ENCODE peak calls at places on chromosomes 16 and 17, in seven cellular contexts. G, N, Q, I, M, Y and V are unnamed samples.

GRCh38 chr16:35391328-35391727 is 1931.9 kb downstream of the TP53TG3F start:
- DNase-seq in G (no peak), N (peak; percentile 52), Q (no peak), I (no peak), M (peak; percentile 43), Y (peak; percentile 64), V (peak; percentile 38)

GRCh38 chr17:70423562-70423961 is 254.2 kb downstream of the KCNJ2 start:
- DNase-seq in G (no peak), N (no peak), Q (no peak), I (no peak), M (no peak), Y (no peak), V (no peak)

GRCh38 chr17:65527857-65528591 is 33.4 kb downstream of the AXIN2 start:
- DNase-seq in G (no peak), N (no peak), Q (peak; percentile 59), I (no peak), M (peak; percentile 72), Y (no peak), V (no peak)

GRCh38 chr16:57514891-57515600 is 21.3 kb downstream of the CCDC102A start:
- DNase-seq in G (no peak), N (no peak), Q (no peak), I (no peak), M (no peak), Y (no peak), V (peak; percentile 35)

GRCh38 chr17:38871247-38871991 is 1.6 kb downstream of the LASP1 start:
- DNase-seq in G (peak; percentile 91), N (no peak), Q (no peak), I (peak; percentile 76), M (peak; percentile 98), Y (peak; percentile 97), V (peak; percentile 93)

GRCh38 chr17:32142857-32143524 is 689 bp downstream of the RHOT1 start:
- DNase-seq in G (peak; percentile 68), N (peak; percentile 81), Q (no peak), I (peak; percentile 88), M (peak; percentile 49), Y (peak; percentile 97), V (no peak)

GRCh38 chr16:85291302-85292148 is 179.3 kb upstream of the CIBAR2 start:
- DNase-seq in G (peak; percentile 68), N (no peak), Q (no peak), I (peak; percentile 66), M (peak; percentile 93), Y (peak; percentile 81), V (peak; percentile 89)

GRCh38 chr17:74145756-74146155 is 57.7 kb upstream of the RPL38 start:
- DNase-seq in G (no peak), N (no peak), Q (peak; percentile 24), I (no peak), M (no peak), Y (no peak), V (no peak)

GRCh38 chr17:50153650-50154575 is 3.4 kb upstream of the PPP1R9B start:
- DNase-seq in G (no peak), N (no peak), Q (no peak), I (peak; percentile 61), M (no peak), Y (peak; percentile 92), V (no peak)

GRCh38 chr16:87582221-87582965 is 19.9 kb upstream of the JPH3 start:
- DNase-seq in G (peak; percentile 21), N (no peak), Q (no peak), I (no peak), M (no peak), Y (peak; percentile 21), V (no peak)

GRCh38 chr16:66416981-66417700 is 10.0 kb upstream of the BEAN1 start:
- DNase-seq in G (no peak), N (no peak), Q (no peak), I (no peak), M (no peak), Y (no peak), V (no peak)

GRCh38 chr17:63405741-63406261 is 40.3 kb downstream of the CYB561 start:
- DNase-seq in G (no peak), N (no peak), Q (no peak), I (no peak), M (peak; percentile 67), Y (peak; percentile 73), V (no peak)

GRCh38 chr16:2370725-2371124 is 30.2 kb upstream of the ABCA3 start:
- DNase-seq in G (no peak), N (no peak), Q (no peak), I (no peak), M (no peak), Y (no peak), V (no peak)

GRCh38 chr16:83769397-83770008 is 38.3 kb upstream of the HSBP1 start:
- DNase-seq in G (no peak), N (no peak), Q (no peak), I (no peak), M (no peak), Y (no peak), V (no peak)

DNA sequence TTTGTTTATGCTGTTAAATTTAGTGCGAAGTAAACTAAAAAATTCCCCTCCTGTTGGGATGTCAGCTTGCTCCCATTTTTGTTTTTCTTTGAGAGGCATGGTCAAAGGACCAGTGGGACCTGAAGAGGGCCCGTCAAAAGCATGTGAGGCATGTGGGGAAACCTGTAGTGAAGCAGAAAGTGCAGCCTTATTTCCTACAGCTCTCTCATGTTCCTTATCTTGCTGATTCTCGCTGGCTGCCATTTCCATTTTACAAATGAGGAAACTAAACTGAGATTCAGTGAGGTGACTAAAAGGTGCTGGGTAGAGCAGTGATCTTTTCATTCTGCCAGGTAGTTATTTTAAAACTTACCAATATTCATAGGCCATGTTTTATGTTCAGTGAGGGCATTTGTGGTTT is 27.1 kb downstream of the EPN2 start:
- DNase-seq in G (no peak), N (no peak), Q (no peak), I (no peak), M (no peak), Y (no peak), V (no peak)
- TF ChIP-seq EP300 in G (no peak), N (no peak), Q (no peak), I (no peak), M (no peak), Y (no peak), V (no peak)

GRCh38 chr17:75878174-75878998 is at the start of gene TRIM47:
- DNase-seq in G (peak; percentile 78), N (peak; percentile 71), Q (no peak), I (peak; percentile 68), M (peak; percentile 83), Y (peak; percentile 73), V (peak; percentile 94)
- TF ChIP-seq CTCF in G (peak; percentile 33), N (no peak), Q (no peak), I (no peak), M (no peak), Y (no peak), V (no peak)

DNA sequence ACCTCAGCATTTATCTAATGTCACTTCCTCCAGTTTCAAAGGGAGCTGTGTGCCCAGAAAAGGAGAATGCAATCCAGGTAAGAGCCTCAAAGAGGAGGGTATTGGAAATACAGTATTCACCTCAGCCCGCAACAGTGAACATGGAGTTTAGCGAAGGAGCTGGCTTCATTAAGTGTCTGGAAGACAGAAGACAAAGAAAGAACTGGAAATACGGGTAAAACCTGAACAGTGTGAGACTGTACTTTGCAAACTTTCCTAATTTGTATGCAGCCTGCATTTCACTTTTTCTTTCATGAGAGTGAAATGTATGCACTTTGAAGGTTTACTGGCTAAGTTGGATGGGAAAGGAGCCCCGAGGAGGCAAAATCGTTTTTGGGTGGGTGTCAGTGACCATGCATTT is 478.4 kb downstream of the HS3ST3B1 start:
- DNase-seq in G (no peak), N (no peak), Q (no peak), I (no peak), M (no peak), Y (no peak), V (no peak)
- TF ChIP-seq POLR2AphosphoS5 in G (no peak), N (no peak), Q (no peak), I (no peak), M (no peak), Y (no peak), V (no peak)

GRCh38 chr16:23554536-23554935 is 2.6 kb downstream of the EARS2 start:
- DNase-seq in G (no peak), N (no peak), Q (no peak), I (no peak), M (no peak), Y (no peak), V (no peak)

GRCh38 chr16:23557779-23558330 is 328 bp downstream of the UBFD1 start:
- DNase-seq in G (peak; percentile 29), N (no peak), Q (no peak), I (no peak), M (peak; percentile 26), Y (peak; percentile 40), V (peak; percentile 92)

GRCh38 chr16:23552171-23552570 is 5.0 kb downstream of the EARS2 start:
- DNase-seq in G (no peak), N (no peak), Q (no peak), I (no peak), M (no peak), Y (no peak), V (no peak)

GRCh38 chr16:23561586-23561985 is 4.1 kb downstream of the UBFD1 start:
- DNase-seq in G (no peak), N (no peak), Q (no peak), I (no peak), M (no peak), Y (no peak), V (no peak)

DNA sequence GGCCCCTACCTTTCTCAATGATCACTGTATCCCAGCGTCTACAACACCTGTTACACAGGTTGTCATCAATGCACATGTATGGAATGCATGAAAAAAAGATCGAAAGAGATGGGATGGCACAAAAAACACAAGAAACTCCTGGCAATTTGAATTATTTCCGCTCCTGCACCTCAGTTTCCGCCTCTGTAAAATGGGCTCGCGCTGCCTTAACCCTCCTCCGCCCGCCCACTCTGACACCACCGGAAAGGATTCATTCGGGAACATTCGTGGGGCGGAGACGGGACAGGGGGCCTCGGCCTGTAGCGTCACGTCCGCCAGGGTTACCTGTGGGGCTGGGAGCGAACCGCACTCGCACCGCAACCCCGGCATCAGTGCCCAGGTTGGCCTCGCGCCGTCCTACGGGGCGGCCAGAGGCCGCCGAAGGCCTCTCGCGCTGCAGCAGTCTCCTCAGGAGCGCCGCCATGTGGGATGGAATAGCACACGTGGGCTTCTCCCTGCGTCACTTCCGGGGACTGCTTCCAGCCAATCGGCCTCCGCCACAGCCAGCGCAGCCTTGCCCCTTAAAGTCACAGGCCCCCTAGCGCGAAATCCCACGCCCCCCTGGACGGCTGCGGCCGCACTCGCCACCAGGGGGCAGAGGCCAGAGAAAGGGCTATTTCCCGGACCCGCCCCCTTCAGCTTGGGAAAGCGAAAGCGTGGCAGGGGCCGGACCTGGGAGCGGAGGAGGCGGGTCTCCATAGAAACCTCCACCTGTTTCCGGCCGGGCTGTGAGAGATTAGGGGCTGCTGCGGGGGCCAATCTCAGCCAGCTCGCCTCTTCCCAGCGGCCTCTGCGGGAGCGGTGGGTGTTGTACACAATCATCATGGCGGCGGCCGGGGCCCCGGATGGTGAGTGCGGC is at the start of the genes EARS2 and UBFD1:
- DNase-seq in G (peak; percentile 99), N (peak; percentile 100), Q (peak; percentile 98), I (peak; percentile 99), M (peak; percentile 100), Y (peak; percentile 99), V (peak; percentile 99)
- TF ChIP-seq EP300 in G (no peak), N (no peak), Q (no peak), I (no peak), M (peak; percentile 51), Y (peak; percentile 36), V (no peak)

GRCh38 chr16:81405702-81406113 is 38.9 kb upstream of the CMIP start:
- DNase-seq in G (no peak), N (no peak), Q (peak; percentile 59), I (peak; percentile 44), M (peak; percentile 91), Y (peak; percentile 30), V (no peak)
- TF ChIP-seq CTCF in G (no peak), N (no peak), Q (no peak), I (no peak), M (peak; percentile 60), Y (peak; percentile 9), V (no peak)